ENCODE peak calls at places on chromosomes 3 and 15, in four cellular contexts. V, N, B and J are unnamed samples.

GRCh38 chr15:42772901-42773300 is 36.0 kb upstream of the CDAN1 start:
- DNase-seq in V (no peak), N (no peak), B (no peak), J (no peak)

GRCh38 chr3:104612218-104612617 is 754.5 kb upstream of the ALCAM start:
- DNase-seq in V (no peak), B (no peak), N (no peak), J (no peak)

GRCh38 chr3:179768080-179768479 is 115.2 kb downstream of the USP13 start:
- DNase-seq in V (no peak), N (peak; percentile 64), B (no peak), J (peak; percentile 53)

GRCh38 chr15:87874896-87875661 is 381.5 kb downstream of the NTRK3 start:
- DNase-seq in B (no peak), N (no peak), V (no peak), J (peak; percentile 13)

GRCh38 chr3:183664913-183665381 is 29.5 kb downstream of the KLHL24 start:
- DNase-seq in B (no peak), V (no peak), N (no peak), J (no peak)

GRCh38 chr3:72655151-72655551 is 193.1 kb downstream of the SHQ1 start:
- DNase-seq in N (no peak), V (no peak), B (no peak), J (peak; percentile 77)

GRCh38 chr15:60070838-60071493 is 66.9 kb downstream of the FOXB1 start:
- DNase-seq in B (no peak), V (no peak), N (no peak), J (no peak)

GRCh38 chr3:36843065-36844051 is 79.0 kb upstream of the DCLK3 start:
- DNase-seq in B (peak; percentile 24), N (peak; percentile 62), V (peak; percentile 15), J (peak; percentile 81)

GRCh38 chr3:16147226-16147625 is 27.3 kb upstream of the GALNT15 start:
- DNase-seq in V (no peak), N (no peak), B (no peak), J (no peak)

GRCh38 chr15:95994418-95994817 is 336.1 kb upstream of the NR2F2 start:
- DNase-seq in N (no peak), B (no peak), V (no peak), J (no peak)

GRCh38 chr15:33160054-33160453 is 34.5 kb downstream of the FMN1 start:
- DNase-seq in B (no peak), N (no peak), V (no peak), J (no peak)

GRCh38 chr3:30356901-30357753 is 249.3 kb upstream of the TGFBR2 start:
- DNase-seq in N (no peak), B (no peak), V (no peak), J (no peak)

GRCh38 chr3:141793476-141794260 is 30.5 kb downstream of the GRK7 start:
- DNase-seq in N (peak; percentile 25), B (no peak), V (no peak), J (peak; percentile 80)

GRCh38 chr15:37095993-37096877 is 4.1 kb downstream of the MEIS2 start:
- DNase-seq in B (no peak), V (no peak), N (no peak), J (peak; percentile 50)

GRCh38 chr15:31327674-31328424 is 1.2 kb downstream of the KLF13 start:
- DNase-seq in N (peak; percentile 85), V (no peak), B (peak; percentile 21), J (no peak)

GRCh38 chr3:70808881-70809280 is 496.4 kb upstream of the MDFIC2 start:
- DNase-seq in V (no peak), N (no peak), B (no peak), J (no peak)

GRCh38 chr3:146502887-146503458 is 33.6 kb upstream of the PLSCR2 start:
- DNase-seq in B (no peak), N (no peak), V (no peak), J (no peak)

GRCh38 chr3:187063286-187064081 is 75.8 kb downstream of the RPL39L start:
- DNase-seq in V (no peak), N (no peak), B (peak; percentile 89), J (no peak)

GRCh38 chr3:196120291-196120951 is 38.5 kb upstream of the TFRC start:
- DNase-seq in V (no peak), N (no peak), B (no peak), J (no peak)

GRCh38 chr3:122782804-122783203 is 10.8 kb downstream of the HSPBAP1 start:
- DNase-seq in N (no peak), B (no peak), V (no peak), J (no peak)

GRCh38 chr3:23735575-23736326 is 70.0 kb upstream of the UBE2E1 start:
- DNase-seq in N (no peak), V (no peak), B (no peak), J (no peak)
- TF ChIP-seq TCF7 in N (no peak), V (no peak), B (no peak), J (no peak)

DNA sequence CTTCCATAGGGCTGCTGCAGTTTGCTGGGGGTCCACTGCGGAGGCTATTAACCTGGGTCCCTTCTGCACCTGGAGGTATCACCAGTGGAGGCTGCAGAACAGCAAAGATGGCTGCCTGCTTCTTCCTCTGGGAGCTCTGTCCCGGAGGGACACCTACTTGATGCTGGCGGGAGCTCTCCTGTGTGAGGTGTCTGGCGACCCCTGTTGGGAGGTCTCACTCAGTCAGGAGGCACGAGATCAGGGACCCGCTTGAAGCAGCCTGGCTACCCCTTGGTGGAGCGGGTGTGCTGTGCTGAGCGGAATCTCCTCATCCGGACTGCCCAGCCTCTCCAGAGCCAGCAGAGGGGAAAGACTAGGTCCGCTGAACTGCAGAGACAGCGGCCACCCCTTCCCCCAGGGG is 56.0 kb upstream of the CTXND1 start:
- DNase-seq in N (no peak), B (peak; percentile 46), V (no peak), J (peak; percentile 72)
- TF ChIP-seq CTCF in N (peak; percentile 34), B (peak; percentile 83), V (no peak), J (no peak)

DNA sequence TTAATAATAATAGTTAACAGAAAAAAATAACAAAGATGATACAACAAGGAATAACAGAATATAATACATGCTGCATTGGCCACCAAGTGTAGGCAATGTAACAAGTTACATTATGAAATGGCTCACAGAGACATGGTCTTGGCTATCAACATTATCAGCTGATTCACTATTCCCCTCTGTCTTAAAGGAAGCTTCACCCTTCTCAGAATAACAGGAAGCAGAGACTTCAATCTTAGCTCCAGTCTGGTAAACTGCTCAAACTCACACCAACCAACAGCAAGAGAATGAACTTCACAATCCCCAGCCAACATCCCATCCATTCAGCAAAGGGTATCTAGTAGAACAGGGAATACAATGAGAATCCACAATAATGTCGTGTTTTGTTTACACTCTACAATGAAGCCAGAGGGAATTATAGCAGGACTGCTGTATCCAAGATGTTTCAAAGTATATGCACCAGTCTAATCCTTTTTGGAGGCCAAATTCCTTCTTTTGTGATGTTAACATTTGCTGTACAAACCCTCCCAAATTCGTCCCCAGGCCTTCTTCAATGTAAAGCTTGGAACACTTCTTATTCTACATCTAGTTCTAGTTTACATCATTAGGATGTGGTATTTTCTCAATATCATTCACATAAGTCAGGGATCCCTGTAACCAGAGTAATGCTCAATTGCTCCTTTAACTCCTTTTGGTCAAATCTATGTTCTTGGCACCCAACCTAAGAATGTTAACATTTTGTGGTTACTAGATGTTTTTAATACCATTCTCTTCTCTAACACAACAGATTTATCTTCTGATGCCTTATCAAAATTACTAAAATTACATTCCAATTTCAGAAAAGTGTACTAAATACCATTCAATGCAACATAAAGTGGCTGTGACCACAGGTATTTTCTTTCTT is 52.4 kb upstream of the CMSS1 start:
- DNase-seq in B (no peak), N (no peak), V (no peak), J (no peak)
- TF ChIP-seq TCF7 in B (no peak), N (no peak), V (no peak), J (no peak)

GRCh38 chr3:135929670-135930069 is 35.9 kb upstream of the PPP2R3A start:
- DNase-seq in V (no peak), B (no peak), N (no peak), J (no peak)
- TF ChIP-seq CTCF in V (no peak), B (no peak), N (no peak), J (no peak)

GRCh38 chr15:48965972-48966371 is 2.3 kb upstream of the SHC4 start:
- DNase-seq in B (no peak), N (no peak), V (peak; percentile 33), J (no peak)
- TF ChIP-seq TCF7 in B (no peak), N (no peak), V (no peak), J (no peak)

DNA sequence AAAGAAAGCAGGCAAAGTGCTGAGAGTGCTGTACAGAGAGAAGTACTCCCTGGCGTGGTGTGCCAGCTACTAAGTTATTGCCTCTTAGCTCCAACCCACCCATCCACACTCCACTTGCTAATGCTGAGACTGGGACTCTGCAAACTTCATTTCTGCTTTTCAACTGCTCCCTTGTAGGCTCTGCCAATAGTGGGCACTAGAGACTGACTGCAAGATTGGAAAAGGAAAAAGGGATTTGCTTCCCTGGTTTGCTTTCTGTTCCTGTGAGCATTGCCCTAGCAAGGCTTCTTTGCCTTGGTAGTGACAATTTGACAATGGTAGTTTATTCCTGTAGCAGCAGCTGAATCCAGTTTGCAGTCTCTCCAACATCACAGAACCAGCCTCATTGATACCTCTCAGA is 56.4 kb upstream of the TMEM108 start:
- DNase-seq in B (no peak), V (no peak), N (no peak), J (no peak)
- TF ChIP-seq CTCF in B (no peak), V (no peak), N (no peak), J (no peak)